ENCODE peak calls at places on chromosomes 13 and 19, in five cellular contexts. Y, Z, S, U and H are unnamed samples.

GRCh38 chr13:108195146-108195545 is 20.2 kb downstream of the LIG4 start:
- DNase-seq in Y (no peak), Z (no peak), S (no peak), U (no peak), H (no peak)

GRCh38 chr13:32211788-32212187 is 103.4 kb downstream of the ZAR1L start:
- DNase-seq in Y (no peak), Z (no peak), S (no peak), U (no peak), H (no peak)

GRCh38 chr19:32652893-32653625 is 21.9 kb downstream of the ANKRD27 start:
- DNase-seq in Y (no peak), Z (no peak), S (peak), U (no peak), H (no peak)

GRCh38 chr19:5718579-5719273 is 1.2 kb downstream of the LONP1 start:
- DNase-seq in Y (no peak), Z (no peak), S (no peak), U (peak), H (no peak)

GRCh38 chr13:53921473-53921872 is 892.9 kb downstream of the OLFM4 start:
- DNase-seq in Y (no peak), Z (no peak), S (no peak), U (no peak), H (no peak)

GRCh38 chr13:98476538-98476966 is 100.4 kb downstream of the STK24 start:
- DNase-seq in Y (no peak), Z (peak), S (peak), U (peak), H (peak)

GRCh38 chr19:20858218-20858617 is 64.8 kb upstream of the ZNF85 start:
- DNase-seq in Y (no peak), Z (peak), S (no peak), U (no peak), H (no peak)

GRCh38 chr19:4970558-4971423 is 1.9 kb downstream of the KDM4B start:
- DNase-seq in Y (no peak), Z (peak), S (no peak), U (no peak), H (no peak)

GRCh38 chr13:33817513-33817842 is 471 bp upstream of the RFC3 start:
- DNase-seq in Y (no peak), Z (peak), S (no peak), U (no peak), H (no peak)

GRCh38 chr13:106533940-106534843 is 1.3 kb downstream of the EFNB2 start:
- DNase-seq in Y (no peak), Z (peak), S (peak), U (no peak), H (no peak)

GRCh38 chr13:107025991-107026390 is 458.1 kb upstream of the ARGLU1 start:
- DNase-seq in Y (no peak), Z (no peak), S (peak), U (no peak), H (no peak)

GRCh38 chr19:47781590-47782318 is 3.3 kb downstream of the SELENOW start:
- DNase-seq in Y (peak), Z (no peak), S (no peak), U (no peak), H (no peak)

GRCh38 chr19:4367781-4368127 is 24.4 kb downstream of the MPND start:
- DNase-seq in Y (no peak), Z (no peak), S (no peak), U (no peak), H (no peak)

GRCh38 chr13:38952827-38953226 is 37.8 kb downstream of the STOML3 start:
- DNase-seq in Y (no peak), Z (no peak), S (no peak), U (no peak), H (no peak)

GRCh38 chr13:51814825-51815650 is 11.1 kb upstream of the DHRS12 start:
- DNase-seq in Y (peak), Z (peak), S (peak), U (peak), H (peak)

GRCh38 chr19:19782783-19783182 is 38.8 kb downstream of the ZNF506 start:
- DNase-seq in Y (no peak), Z (no peak), S (no peak), U (no peak), H (no peak)

GRCh38 chr13:72726721-72727416 is 560 bp downstream of the MZT1 start:
- DNase-seq in Y (no peak), Z (peak), S (peak), U (peak), H (peak)

GRCh38 chr13:40186041-40186440 is 480.4 kb downstream of the FOXO1 start:
- DNase-seq in Y (no peak), Z (no peak), S (no peak), U (no peak), H (no peak)

GRCh38 chr13:52809310-52809769 is 39.1 kb downstream of the PCDH8 start:
- DNase-seq in Y (no peak), Z (peak), S (no peak), U (peak), H (no peak)

GRCh38 chr19:47848871-47849473 is 10.1 kb upstream of the TPRX2 start:
- DNase-seq in Y (no peak), Z (peak), S (no peak), U (peak), H (peak)

DNA sequence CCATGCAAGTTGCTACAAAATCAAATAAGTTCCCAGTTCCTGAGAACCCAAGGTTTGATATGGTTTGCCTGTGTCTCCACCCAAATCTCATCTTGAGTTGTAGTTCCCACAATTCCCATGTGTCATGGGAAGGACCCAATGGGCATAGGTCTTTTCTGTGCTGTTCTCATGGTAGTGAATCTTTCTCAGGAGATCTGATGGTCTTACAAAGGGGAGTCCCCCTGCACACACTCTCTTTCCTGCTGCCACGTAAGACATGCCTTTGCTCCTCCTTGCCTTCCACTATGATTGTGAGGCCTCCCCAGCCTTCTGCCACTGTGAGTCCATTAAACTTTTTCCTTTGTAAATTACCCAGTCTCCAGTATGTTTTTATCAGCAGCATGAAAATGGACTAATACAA is 28.5 kb upstream of the TSHZ3 start:
- DNase-seq in Y (no peak), Z (no peak), S (no peak), U (no peak), H (no peak)
- H3K27ac ChIP-seq in Y (no peak), Z (no peak), S (no peak), U (no peak), H (no peak)

GRCh38 chr19:18417250-18418033 is 1.8 kb upstream of the SSBP4 start:
- DNase-seq in Y (peak), Z (peak), S (peak), U (no peak), H (no peak)
- H3K27ac ChIP-seq in Y (peak), Z (peak), S (peak), U (peak), H (peak)

GRCh38 chr19:42220751-42221097 is 612 bp downstream of the ZNF526 start:
- DNase-seq in Y (no peak), Z (no peak), S (no peak), U (no peak), H (no peak)
- H3K27ac ChIP-seq in Y (peak), Z (peak), S (peak), U (peak), H (peak)

DNA sequence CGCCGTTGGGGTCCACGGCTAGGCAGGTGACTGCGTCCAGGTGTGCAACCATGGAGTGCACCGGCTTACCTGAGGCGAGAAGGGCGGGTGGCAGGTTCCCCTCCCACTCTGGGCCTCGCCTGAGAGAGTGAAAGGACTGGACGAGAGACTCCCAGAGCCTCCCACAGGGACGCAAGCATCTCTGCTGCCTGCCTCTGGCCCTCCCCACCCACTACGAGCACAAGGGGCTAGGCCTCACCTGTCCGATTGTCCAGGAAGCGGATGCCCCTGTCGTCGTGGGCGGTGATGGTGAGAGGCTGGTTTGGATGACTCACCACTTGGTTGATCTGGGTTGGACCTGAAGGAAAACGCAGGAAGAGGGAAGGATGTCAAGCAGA is 5.1 kb upstream of the PRKD2 start:
- DNase-seq in Y (no peak), Z (no peak), S (no peak), U (no peak), H (no peak)
- H3K27ac ChIP-seq in Y (no peak), Z (no peak), S (no peak), U (no peak), H (no peak)

GRCh38 chr13:95235199-95235726 is 66.0 kb downstream of the ABCC4 start:
- DNase-seq in Y (no peak), Z (no peak), S (no peak), U (no peak), H (no peak)
- H3K27ac ChIP-seq in Y (no peak), Z (no peak), S (no peak), U (no peak), H (no peak)

GRCh38 chr19:35379992-35380391 is 9.1 kb downstream of the GPR42 start:
- DNase-seq in Y (no peak), Z (no peak), S (no peak), U (no peak), H (no peak)
- H3K27ac ChIP-seq in Y (no peak), Z (no peak), S (no peak), U (no peak), H (no peak)

GRCh38 chr19:30648321-30648720 is 276.1 kb downstream of the ZNF536 start:
- DNase-seq in Y (no peak), Z (no peak), S (no peak), U (no peak), H (no peak)
- H3K27ac ChIP-seq in Y (no peak), Z (no peak), S (no peak), U (no peak), H (no peak)

GRCh38 chr13:79543883-79544282 is 62.9 kb downstream of the NDFIP2 start:
- DNase-seq in Y (no peak), Z (no peak), S (no peak), U (no peak), H (no peak)

GRCh38 chr13:79540504-79540903 is 59.5 kb downstream of the NDFIP2 start:
- DNase-seq in Y (no peak), Z (no peak), S (no peak), U (no peak), H (no peak)

GRCh38 chr13:79538757-79539156 is 57.8 kb downstream of the NDFIP2 start:
- DNase-seq in Y (no peak), Z (no peak), S (no peak), U (no peak), H (no peak)

GRCh38 chr13:79547211-79547610 is 66.3 kb downstream of the NDFIP2 start:
- DNase-seq in Y (no peak), Z (no peak), S (no peak), U (no peak), H (no peak)

GRCh38 chr13:79541426-79542049 is 60.6 kb downstream of the NDFIP2 start:
- DNase-seq in Y (no peak), Z (peak), S (no peak), U (peak), H (no peak)
- H3K27ac ChIP-seq in Y (no peak), Z (no peak), S (no peak), U (no peak), H (no peak)

GRCh38 chr13:113502686-113503085 is 12.2 kb upstream of the DCUN1D2 start:
- DNase-seq in Y (no peak), Z (no peak), S (no peak), U (no peak), H (no peak)

GRCh38 chr13:113497217-113497616 is 6.7 kb upstream of the DCUN1D2 start:
- DNase-seq in Y (no peak), Z (no peak), S (no peak), U (no peak), H (no peak)

GRCh38 chr13:113495494-113496251 is 5.2 kb upstream of the DCUN1D2 start:
- DNase-seq in Y (no peak), Z (peak), S (no peak), U (no peak), H (no peak)

GRCh38 chr13:113499936-113500335 is 9.4 kb upstream of the DCUN1D2 start:
- DNase-seq in Y (no peak), Z (no peak), S (no peak), U (no peak), H (no peak)

GRCh38 chr13:113500530-113501265 is 10.2 kb upstream of the DCUN1D2 start:
- DNase-seq in Y (no peak), Z (no peak), S (no peak), U (no peak), H (no peak)
- H3K27ac ChIP-seq in Y (no peak), Z (no peak), S (peak), U (no peak), H (no peak)

GRCh38 chr19:38266070-38266469 is 1.7 kb downstream of the SPINT2 start:
- DNase-seq in Y (no peak), Z (no peak), S (no peak), U (no peak), H (no peak)
- H3K27ac ChIP-seq in Y (no peak), Z (peak), S (no peak), U (peak), H (no peak)